ENCODE peak calls at places on chromosome 21, in six cellular contexts. C is nucleus accumbens, H is neural progenitor cell, L is HFF-Myc, B is NB4, O is GDM1. Z is an unnamed sample.
A peak's percentile ranks its signal among the peaks of the same experiment; 100 is the strongest.

GRCh38 chr21:43029785-43030184 is 45.9 kb downstream of the CBS start:
- DNase-seq in O (no peak), B (no peak), L (no peak), C (no peak), H (no peak), Z (no peak)

GRCh38 chr21:43985690-43986251 is 26.3 kb upstream of the TRAPPC10 start:
- DNase-seq in L (no peak), B (no peak), O (no peak), C (no peak), H (peak; percentile 65), Z (no peak)

GRCh38 chr21:41945982-41946381 is 7.8 kb downstream of the C2CD2 start:
- DNase-seq in O (no peak), B (no peak), L (no peak), H (no peak), C (no peak), Z (no peak)

GRCh38 chr21:31887596-31887920 is 14.7 kb downstream of the HUNK start:
- DNase-seq in H (no peak), B (no peak), L (no peak), O (no peak), C (no peak), Z (no peak)

GRCh38 chr21:39184050-39184980 is 1.1 kb upstream of the PSMG1 start:
- DNase-seq in C (no peak), H (no peak), O (no peak), B (peak; percentile 29), L (no peak), Z (no peak)

GRCh38 chr21:32189688-32190483 is 89.0 kb downstream of the MIS18A start:
- DNase-seq in B (no peak), C (no peak), H (no peak), O (no peak), L (no peak), Z (no peak)

GRCh38 chr21:43779660-43780059 is 3.6 kb upstream of the CSTB start:
- DNase-seq in C (no peak), H (no peak), B (no peak), L (no peak), O (no peak), Z (no peak)

GRCh38 chr21:41965447-41966340 is 11.9 kb upstream of the C2CD2 start:
- DNase-seq in H (no peak), L (no peak), B (no peak), C (no peak), O (no peak), Z (no peak)

GRCh38 chr21:28793043-28793442 is 199.6 kb downstream of the LTN1 start:
- DNase-seq in O (no peak), H (peak; percentile 21), C (no peak), L (no peak), B (peak; percentile 6), Z (no peak)

GRCh38 chr21:15363921-15364320 is 299.1 kb upstream of the NRIP1 start:
- DNase-seq in H (no peak), B (no peak), O (no peak), C (no peak), L (no peak), Z (no peak)

GRCh38 chr21:44836666-44837471 is 19.0 kb upstream of the SUMO3 start:
- DNase-seq in L (no peak), C (no peak), H (no peak), B (peak; percentile 74), O (no peak), Z (peak; percentile 73)

GRCh38 chr21:28489197-28489596 is 503.5 kb downstream of the LTN1 start:
- DNase-seq in H (no peak), B (no peak), C (no peak), L (no peak), O (no peak), Z (no peak)

GRCh38 chr21:26447932-26448331 is 125.2 kb downstream of the CYYR1 start:
- DNase-seq in L (no peak), O (no peak), H (no peak), B (no peak), C (no peak), Z (no peak)

GRCh38 chr21:35275776-35276175 is 226.7 kb upstream of the RUNX1 start:
- DNase-seq in L (no peak), B (no peak), O (no peak), H (no peak), C (no peak), Z (no peak)

GRCh38 chr21:44737706-44738354 is 26.5 kb upstream of the TSPEAR start:
- DNase-seq in H (peak; percentile 39), C (no peak), B (no peak), O (no peak), L (no peak), Z (no peak)

GRCh38 chr21:42310411-42311001 is 4.7 kb downstream of the TFF3 start:
- DNase-seq in O (no peak), C (no peak), H (no peak), B (no peak), L (no peak), Z (no peak)

GRCh38 chr21:26267389-26267788 is 96.8 kb upstream of the APP start:
- DNase-seq in O (no peak), B (no peak), H (no peak), L (no peak), C (no peak), Z (no peak)

GRCh38 chr21:43950936-43951335 is 61.2 kb upstream of the TRAPPC10 start:
- DNase-seq in H (no peak), B (no peak), C (no peak), O (no peak), L (no peak), Z (no peak)

GRCh38 chr21:44433791-44434567 is 21.3 kb upstream of the LRRC3 start:
- DNase-seq in B (no peak), H (no peak), O (no peak), L (no peak), C (no peak), Z (no peak)

GRCh38 chr21:42164064-42164789 is 54.7 kb upstream of the ABCG1 start:
- DNase-seq in B (peak; percentile 67), H (peak; percentile 44), L (no peak), O (peak; percentile 61), C (peak; percentile 26), Z (no peak)

GRCh38 chr21:34022557-34023335 is 50.6 kb upstream of the MRPS6 start:
- DNase-seq in L (no peak), B (peak; percentile 95), O (peak; percentile 65), H (peak; percentile 22), C (no peak), Z (no peak)

GRCh38 chr21:26717146-26717739 is 128.0 kb downstream of the ADAMTS1 start:
- DNase-seq in B (peak; percentile 8), O (no peak), L (no peak), C (no peak), H (no peak), Z (no peak)

GRCh38 chr21:15682182-15682895 is 47.4 kb upstream of the USP25 start:
- DNase-seq in O (peak; percentile 29), H (no peak), L (peak; percentile 24), B (peak; percentile 90), C (no peak), Z (peak; percentile 24)

GRCh38 chr21:42059141-42059540 is 12.0 kb upstream of the UMODL1 start:
- DNase-seq in O (no peak), C (no peak), L (no peak), B (no peak), H (no peak), Z (no peak)

GRCh38 chr21:19712441-19712840 is 1285.8 kb upstream of the NCAM2 start:
- DNase-seq in C (no peak), L (no peak), H (no peak), O (no peak), B (no peak), Z (no peak)